ENCODE peak calls at places on chromosome 5, in five cellular contexts. G, H, T, Q and O are unnamed samples.

GRCh38 chr5:78908173-78908901 is 76.8 kb downstream of the ARSB start:
- DNase-seq in H (peak), G (peak), Q (no peak), T (no peak), O (peak)

GRCh38 chr5:17218353-17219005 is 1.0 kb downstream of the BASP1 start:
- DNase-seq in Q (peak), T (no peak), G (peak), H (peak), O (peak)

GRCh38 chr5:6714221-6715041 is 1.2 kb downstream of the TENT4A start:
- DNase-seq in G (peak), T (peak), Q (no peak), H (no peak), O (no peak)

GRCh38 chr5:306011-306805 is 15.3 kb upstream of the AHRR start:
- DNase-seq in H (no peak), G (no peak), Q (no peak), T (no peak), O (no peak)

GRCh38 chr5:125413861-125414260 is 667.4 kb upstream of the ZNF608 start:
- DNase-seq in T (no peak), Q (no peak), H (no peak), G (no peak), O (no peak)

GRCh38 chr5:23208959-23209431 is 298.4 kb upstream of the PRDM9 start:
- DNase-seq in Q (no peak), H (no peak), T (no peak), G (peak), O (no peak)

GRCh38 chr5:7396169-7397004 is 449 bp downstream of the ADCY2 start:
- DNase-seq in H (no peak), Q (no peak), T (no peak), G (peak), O (no peak)

GRCh38 chr5:32852535-32852934 is 141.4 kb downstream of the NPR3 start:
- DNase-seq in G (no peak), T (no peak), H (no peak), Q (no peak), O (no peak)

GRCh38 chr5:141478321-141478945 is 2.7 kb downstream of the PCDHGC3 start:
- DNase-seq in Q (no peak), H (peak), T (no peak), G (no peak), O (no peak)

GRCh38 chr5:60018091-60018490 is 124.6 kb upstream of the PDE4D start:
- DNase-seq in G (no peak), H (no peak), Q (no peak), T (no peak), O (no peak)

GRCh38 chr5:148809781-148810524 is 16.5 kb upstream of the ADRB2 start:
- DNase-seq in T (no peak), H (no peak), G (no peak), Q (no peak), O (no peak)

GRCh38 chr5:31218978-31219377 is 25.5 kb downstream of the CDH6 start:
- DNase-seq in G (no peak), H (no peak), Q (no peak), T (no peak), O (no peak)

GRCh38 chr5:119656023-119656422 is 26.7 kb downstream of the FAM170A start:
- DNase-seq in G (no peak), T (no peak), Q (no peak), H (no peak), O (no peak)

GRCh38 chr5:107567901-107568671 is 102.7 kb downstream of the EFNA5 start:
- DNase-seq in T (no peak), Q (no peak), H (no peak), G (peak), O (no peak)

GRCh38 chr5:88833371-88834107 is 49.4 kb downstream of the MEF2C start:
- DNase-seq in G (peak), T (peak), H (peak), Q (no peak), O (no peak)

GRCh38 chr5:89232139-89232603 is 349.2 kb upstream of the MEF2C start:
- DNase-seq in G (no peak), Q (no peak), T (no peak), H (no peak), O (no peak)

GRCh38 chr5:78916044-78916443 is 69.1 kb downstream of the ARSB start:
- DNase-seq in T (no peak), H (peak), Q (no peak), G (no peak), O (no peak)

GRCh38 chr5:130386155-130386554 is 481.9 kb downstream of the CHSY3 start:
- DNase-seq in H (no peak), Q (no peak), G (no peak), T (no peak), O (no peak)

GRCh38 chr5:93460286-93460685 is 120.7 kb downstream of the NR2F1-AS1 start:
- DNase-seq in T (no peak), G (no peak), H (no peak), Q (no peak), O (no peak)

GRCh38 chr5:145943674-145944121 is 7.3 kb downstream of the SH3RF2 start:
- DNase-seq in G (no peak), Q (peak), T (no peak), H (no peak), O (no peak)

GRCh38 chr5:148384389-148384756 is 615 bp downstream of the FBXO38 start:
- DNase-seq in H (peak), G (peak), T (peak), Q (no peak), O (no peak)

GRCh38 chr5:143314664-143315063 is 88.8 kb downstream of the NR3C1 start:
- DNase-seq in T (no peak), Q (no peak), G (no peak), H (no peak), O (no peak)

GRCh38 chr5:143023447-143024096 is 253.4 kb downstream of the ARHGAP26 start:
- DNase-seq in Q (no peak), G (peak), H (peak), T (peak), O (no peak)

GRCh38 chr5:125295405-125295872 is 549.0 kb upstream of the ZNF608 start:
- DNase-seq in H (no peak), Q (no peak), T (no peak), G (no peak), O (no peak)

GRCh38 chr5:36013182-36013581 is 22.0 kb upstream of the UGT3A1 start:
- DNase-seq in Q (no peak), H (no peak), G (no peak), T (no peak), O (no peak)

GRCh38 chr5:107869459-107870115 is 198.8 kb upstream of the EFNA5 start:
- DNase-seq in G (no peak), T (no peak), H (no peak), Q (no peak), O (no peak)

GRCh38 chr5:151612689-151613427 is 21.7 kb upstream of the FAT2 start:
- DNase-seq in T (peak), H (no peak), G (no peak), Q (no peak), O (no peak)